ENCODE peak calls at places on chromosomes 1 and 21, in ten cellular contexts. N is lower lobe of right lung, A is PC-9, W is psoas muscle, M is fibroblast of pulmonary artery, D is AG09309, P is tibial artery, I is adrenal gland, J is kidney epithelial cell, H is HL-60. S is an unnamed sample.

GRCh38 chr1:111639602-111640198 is 20.1 kb downstream of the RAP1A start:
- DNase-seq in I (no peak), N (no peak), P (no peak), J (no peak), H (no peak), A (no peak), M (no peak), D (no peak), W (no peak), S (no peak)

GRCh38 chr21:45747233-45747766 is 103.8 kb downstream of the PCBP3 start:
- DNase-seq in I (no peak), P (no peak), H (no peak), M (no peak), J (no peak), N (no peak), A (no peak), W (no peak), D (no peak), S (peak; percentile 41)

GRCh38 chr21:24895885-24896734 is 711.2 kb downstream of the MRPL39 start:
- DNase-seq in D (no peak), J (no peak), W (no peak), H (no peak), I (peak; percentile 34), N (no peak), P (no peak), A (no peak), M (peak; percentile 8), S (no peak)

GRCh38 chr1:156155760-156156495 is 2.5 kb downstream of the SEMA4A start:
- DNase-seq in D (no peak), N (no peak), W (no peak), H (no peak), I (no peak), M (no peak), P (no peak), J (no peak), A (no peak), S (no peak)

GRCh38 chr21:38349111-38349746 is 92.4 kb downstream of the KCNJ15 start:
- DNase-seq in I (no peak), A (no peak), M (peak; percentile 27), H (no peak), W (no peak), D (no peak), J (peak; percentile 92), P (no peak), N (no peak), S (no peak)

GRCh38 chr1:203055983-203056382 is 29.7 kb downstream of the PPFIA4 start:
- DNase-seq in I (no peak), D (no peak), M (no peak), N (no peak), W (no peak), H (no peak), A (no peak), P (no peak), J (no peak), S (no peak)

GRCh38 chr1:151309851-151310323 is 17.3 kb downstream of the PI4KB start:
- DNase-seq in A (no peak), D (no peak), J (no peak), I (no peak), H (no peak), N (no peak), M (peak; percentile 67), P (no peak), W (no peak), S (peak; percentile 64)

GRCh38 chr1:243505986-243506689 is 250.3 kb downstream of the SDCCAG8 start:
- DNase-seq in I (no peak), N (no peak), M (peak; percentile 38), D (no peak), P (no peak), A (no peak), W (no peak), J (no peak), H (no peak), S (no peak)

GRCh38 chr1:167905182-167905581 is 8.8 kb downstream of the ADCY10 start:
- DNase-seq in A (no peak), W (no peak), I (no peak), N (no peak), D (no peak), J (no peak), H (peak; percentile 16), P (no peak), M (peak; percentile 66), S (peak; percentile 36)

GRCh38 chr1:167900907-167901306 is 13.0 kb downstream of the ADCY10 start:
- DNase-seq in D (no peak), J (no peak), I (no peak), M (no peak), N (no peak), A (no peak), W (no peak), H (no peak), P (no peak), S (no peak)

GRCh38 chr1:167909691-167910180 is 4.2 kb downstream of the ADCY10 start:
- DNase-seq in I (no peak), J (no peak), N (no peak), W (no peak), A (no peak), P (no peak), M (no peak), H (no peak), D (no peak), S (no peak)

GRCh38 chr1:167905671-167906070 is 8.3 kb downstream of the ADCY10 start:
- DNase-seq in A (no peak), P (no peak), W (no peak), N (no peak), D (no peak), J (no peak), I (no peak), M (peak; percentile 49), H (no peak), S (no peak)

GRCh38 chr1:167904641-167905040 is 9.3 kb downstream of the ADCY10 start:
- DNase-seq in M (peak; percentile 53), D (no peak), A (no peak), P (no peak), J (no peak), I (no peak), W (no peak), H (no peak), N (no peak), S (no peak)
- H3K4me3 ChIP-seq in M (no peak overlapping the region), D (no peak overlapping the region), A (no peak overlapping the region), P (no peak overlapping the region), J (no peak overlapping the region), I (no peak overlapping the region), W (no peak overlapping the region), H (no peak overlapping the region), N (no peak overlapping the region), S (no peak overlapping the region)

GRCh38 chr1:2302292-2302925 is 74.3 kb downstream of the SKI start:
- DNase-seq in I (no peak), M (no peak), W (no peak), P (no peak), H (no peak), J (no peak), A (no peak), D (no peak), N (no peak), S (no peak)

GRCh38 chr1:2298685-2299673 is 70.9 kb downstream of the SKI start:
- DNase-seq in I (no peak), W (no peak), P (peak; percentile 52), D (no peak), N (peak; percentile 78), A (no peak), H (no peak), M (no peak), J (no peak), S (no peak)

GRCh38 chr1:2300004-2300771 is 72.1 kb downstream of the SKI start:
- DNase-seq in W (no peak), A (no peak), D (no peak), H (no peak), I (no peak), N (no peak), J (no peak), P (no peak), M (no peak), S (no peak)

GRCh38 chr1:2301607-2302291 is 73.6 kb downstream of the SKI start:
- DNase-seq in D (no peak), A (no peak), W (no peak), I (no peak), M (no peak), N (no peak), J (no peak), P (no peak), H (no peak), S (no peak)

DNA sequence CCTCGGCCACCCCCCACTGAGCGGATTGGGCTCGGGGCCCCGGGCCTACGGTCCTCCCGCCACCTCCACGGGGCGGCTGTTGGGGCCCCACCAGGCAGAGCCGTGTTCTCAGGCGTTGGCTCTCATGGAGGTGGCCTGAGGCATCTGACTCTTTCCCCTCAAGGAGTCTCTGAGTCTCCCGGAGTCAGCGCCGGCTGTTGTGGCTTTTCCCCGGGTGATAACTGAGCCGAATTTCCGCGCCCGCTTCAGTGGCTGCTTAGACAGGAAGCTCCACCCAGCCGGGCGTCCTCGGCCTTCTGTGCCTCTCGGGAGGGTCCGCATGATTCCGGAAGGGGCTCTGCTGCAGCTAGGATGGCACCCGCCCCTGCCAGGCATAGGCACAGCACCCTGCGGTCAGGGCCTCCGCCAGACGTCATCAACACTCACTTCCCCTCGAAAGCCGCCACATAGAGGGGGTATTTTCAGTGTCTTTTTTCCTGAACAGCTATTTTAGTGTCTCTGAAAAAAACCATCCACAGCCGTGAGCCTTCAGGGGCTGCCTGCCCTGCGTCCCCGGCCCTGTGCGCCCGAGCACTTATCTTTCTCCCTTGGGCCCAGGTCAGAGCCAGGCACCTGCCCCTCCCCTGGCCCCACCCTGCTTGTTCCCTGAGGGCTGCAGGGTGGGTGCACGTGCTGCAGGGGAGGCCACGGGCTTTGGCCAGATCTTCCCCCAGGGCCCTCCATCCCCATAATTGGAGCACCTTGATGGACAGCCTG is 72.9 kb downstream of the SKI start:
- DNase-seq in I (no peak), H (peak; percentile 71), J (no peak), W (peak; percentile 85), P (peak; percentile 90), N (peak; percentile 92), A (no peak), M (peak; percentile 72), D (no peak), S (no peak)
- H3K4me3 ChIP-seq in I (no peak overlapping the region), H (no peak overlapping the region), J (no peak overlapping the region), W (peak overlapping the region; percentile 53), P (peak overlapping the region; percentile 41), N (peak overlapping the region; percentile 46), A (no peak overlapping the region), M (peak overlapping the region; percentile 7), D (no peak overlapping the region), S (no peak overlapping the region)

GRCh38 chr1:209673631-209674417 is 1.4 kb upstream of the G0S2 start:
- DNase-seq in M (peak; percentile 49), P (peak; percentile 60), I (no peak), D (no peak), J (no peak), N (no peak), H (no peak), W (peak; percentile 64), A (no peak), S (no peak)

GRCh38 chr1:209672705-209673630 is 2.2 kb upstream of the G0S2 start:
- DNase-seq in N (no peak), J (no peak), P (no peak), A (no peak), I (no peak), D (no peak), W (no peak), M (peak; percentile 69), H (no peak), S (no peak)

GRCh38 chr1:209678981-209679539 is 3.8 kb downstream of the G0S2 start:
- DNase-seq in H (no peak), J (no peak), I (no peak), P (no peak), W (no peak), M (no peak), D (no peak), N (no peak), A (no peak), S (no peak)

GRCh38 chr1:209675567-209676154 is 449 bp downstream of the G0S2 start:
- DNase-seq in H (no peak), I (no peak), A (peak; percentile 35), D (no peak), J (no peak), W (peak; percentile 41), N (peak; percentile 48), M (no peak), P (no peak), S (peak; percentile 77)

GRCh38 chr1:209674957-209675566 is at the start of gene G0S2:
- DNase-seq in P (peak; percentile 40), N (peak; percentile 79), I (peak; percentile 92), A (peak; percentile 69), J (no peak), H (no peak), M (peak; percentile 78), D (no peak), W (peak; percentile 87), S (no peak)
- H3K4me3 ChIP-seq in P (peak within 1 kb of the TSS; percentile 53), N (peak within 1 kb of the TSS; percentile 64), I (peak within 1 kb of the TSS; percentile 17), A (peak within 1 kb of the TSS; percentile 66), J (peak within 1 kb of the TSS; percentile 35), H (peak within 1 kb of the TSS; percentile 9), M (peak within 1 kb of the TSS; percentile 66), D (peak within 1 kb of the TSS; percentile 58), W (peak within 1 kb of the TSS; percentile 72), S (peak within 1 kb of the TSS; percentile 56)

GRCh38 chr21:43892984-43893535 is 28.0 kb downstream of the AGPAT3 start:
- DNase-seq in J (no peak), H (no peak), P (no peak), D (no peak), A (no peak), W (no peak), I (no peak), M (no peak), N (no peak), S (no peak)

GRCh38 chr21:43893536-43894205 is 28.6 kb downstream of the AGPAT3 start:
- DNase-seq in W (no peak), N (no peak), I (no peak), D (no peak), J (no peak), M (no peak), H (no peak), A (no peak), P (no peak), S (no peak)

GRCh38 chr21:43890042-43890441 is 25.0 kb downstream of the AGPAT3 start:
- DNase-seq in H (no peak), P (no peak), J (no peak), N (no peak), I (no peak), W (no peak), M (no peak), D (no peak), A (no peak), S (peak; percentile 77)

GRCh38 chr21:43892334-43892733 is 27.3 kb downstream of the AGPAT3 start:
- DNase-seq in A (no peak), I (no peak), M (no peak), P (no peak), J (no peak), W (no peak), H (no peak), N (no peak), D (no peak), S (no peak)

GRCh38 chr21:43894206-43894577 is 29.2 kb downstream of the AGPAT3 start:
- DNase-seq in D (no peak), J (no peak), H (no peak), I (no peak), A (no peak), N (no peak), P (no peak), W (no peak), M (no peak), S (no peak)
- H3K4me3 ChIP-seq in D (no peak overlapping the region), J (no peak overlapping the region), H (no peak overlapping the region), I (no peak overlapping the region), A (no peak overlapping the region), N (peak overlapping the region; percentile 39), P (no peak overlapping the region), W (no peak overlapping the region), M (no peak overlapping the region), S (no peak overlapping the region)